ENCODE peak calls at places on chromosomes 1 and 21, in seven cellular contexts. A, F, E, L, V, P and R are unnamed samples.

GRCh38 chr1:55981015-55981635 is 598.2 kb downstream of the PLPP3 start:
- DNase-seq in P (no peak), A (peak; percentile 50), E (no peak), F (no peak), L (no peak), V (no peak), R (no peak)

GRCh38 chr1:110235181-110235838 is 25.2 kb downstream of the KCNC4 start:
- DNase-seq in F (no peak), E (no peak), L (no peak), A (no peak), V (no peak), P (no peak), R (no peak)

GRCh38 chr1:170805957-170806662 is 129.2 kb upstream of the MROH9 start:
- DNase-seq in F (no peak), L (no peak), A (peak; percentile 24), P (no peak), V (peak; percentile 76), E (no peak), R (no peak)

GRCh38 chr1:63575340-63575826 is 17.8 kb upstream of the PGM1 start:
- DNase-seq in P (peak; percentile 2), F (no peak), E (no peak), A (peak; percentile 41), L (no peak), V (no peak), R (no peak)

GRCh38 chr21:32549861-32550260 is 35.5 kb downstream of the TCP10L start:
- DNase-seq in P (no peak), V (no peak), A (no peak), F (no peak), E (no peak), L (no peak), R (no peak)

GRCh38 chr21:45013271-45013841 is 61.0 kb upstream of the ADARB1 start:
- DNase-seq in L (peak; percentile 62), V (peak; percentile 76), E (no peak), P (no peak), A (no peak), F (peak; percentile 53), R (no peak)

GRCh38 chr1:53016705-53017104 is 45.3 kb upstream of the PODN start:
- DNase-seq in P (no peak), L (no peak), V (no peak), E (no peak), F (no peak), A (peak; percentile 39), R (no peak)

GRCh38 chr1:67682659-67683197 is 2.3 kb upstream of the GADD45A start:
- DNase-seq in L (no peak), A (peak; percentile 90), F (no peak), E (no peak), V (no peak), P (no peak), R (no peak)

GRCh38 chr1:16095447-16095846 is 22.0 kb upstream of the FAM131C start:
- DNase-seq in E (no peak), V (peak; percentile 66), L (no peak), P (no peak), A (no peak), F (no peak), R (no peak)

GRCh38 chr1:16055613-16056520 is 12.3 kb downstream of the CLCNKB start:
- DNase-seq in P (peak; percentile 87), V (peak; percentile 94), A (peak; percentile 72), L (peak; percentile 91), F (peak; percentile 94), E (peak; percentile 88), R (peak; percentile 90)

GRCh38 chr1:54516249-54516920 is 31.6 kb upstream of the ACOT11 start:
- DNase-seq in P (no peak), E (no peak), A (no peak), V (no peak), F (no peak), L (no peak), R (no peak)

GRCh38 chr1:17109897-17110554 is 9.2 kb downstream of the PADI2 start:
- DNase-seq in F (no peak), A (no peak), L (no peak), V (no peak), P (no peak), E (no peak), R (no peak)

GRCh38 chr1:196308171-196308570 is 300.1 kb downstream of the KCNT2 start:
- DNase-seq in E (no peak), A (no peak), V (no peak), F (no peak), P (no peak), L (no peak), R (no peak)

GRCh38 chr1:22825790-22826189 is 115.2 kb downstream of the EPHB2 start:
- DNase-seq in L (no peak), E (no peak), P (no peak), V (no peak), A (no peak), F (no peak), R (no peak)

GRCh38 chr1:15568387-15569073 is 16.3 kb downstream of the AGMAT start:
- DNase-seq in P (no peak), V (peak; percentile 50), L (no peak), F (no peak), A (no peak), E (no peak), R (no peak)

GRCh38 chr1:50658421-50659076 is 235.3 kb upstream of the DMRTA2 start:
- DNase-seq in A (peak; percentile 61), L (no peak), P (peak; percentile 55), E (no peak), V (no peak), F (no peak), R (no peak)

GRCh38 chr1:165114022-165114888 is 242.3 kb downstream of the LMX1A start:
- DNase-seq in F (no peak), A (peak; percentile 58), P (peak; percentile 64), E (no peak), V (no peak), L (no peak), R (peak; percentile 60)

GRCh38 chr1:9909222-9910046 is 635 bp downstream of the CTNNBIP1 start:
- DNase-seq in E (no peak), A (peak; percentile 31), L (peak; percentile 80), P (no peak), F (no peak), V (peak; percentile 82), R (no peak)

GRCh38 chr1:32902535-32902920 is 1.3 kb upstream of the TMEM54 start:
- DNase-seq in V (peak; percentile 41), L (no peak), P (no peak), F (peak; percentile 58), A (no peak), E (no peak), R (no peak)

GRCh38 chr1:232872738-232873137 is 67.5 kb downstream of the MAP10 start:
- DNase-seq in L (no peak), A (no peak), F (no peak), E (no peak), V (no peak), P (no peak), R (no peak)

GRCh38 chr1:150288382-150288781 is 5.3 kb upstream of the MRPS21 start:
- DNase-seq in V (no peak), A (no peak), F (no peak), P (no peak), L (no peak), E (no peak), R (no peak)

GRCh38 chr1:154595621-154596020 is 12.4 kb downstream of the ADAR start:
- DNase-seq in E (no peak), L (no peak), P (no peak), V (peak; percentile 3), A (peak; percentile 78), F (no peak), R (no peak)
- H3K36me3 ChIP-seq in E (peaks cover 27% of the 10 kb centered on the region), L (peaks cover 99% of the 10 kb centered on the region), P (peaks cover 43% of the 10 kb centered on the region), V (peaks cover 20% of the 10 kb centered on the region), A (peaks cover 71% of the 10 kb centered on the region), F (peaks cover 95% of the 10 kb centered on the region), R (peaks cover 26% of the 10 kb centered on the region)

GRCh38 chr1:59076612-59077011 is 220.3 kb upstream of the FGGY start:
- DNase-seq in F (no peak), V (no peak), A (peak; percentile 40), P (no peak), E (no peak), L (no peak), R (no peak)
- H3K4me1 ChIP-seq in F (peaks cover 14% of the 10 kb centered on the region), V (no peaks in the 10 kb centered on the region), A (peaks cover 25% of the 10 kb centered on the region), P (peaks cover 30% of the 10 kb centered on the region), E (no peaks in the 10 kb centered on the region), L (peaks cover 26% of the 10 kb centered on the region), R (peaks cover 7% of the 10 kb centered on the region)

GRCh38 chr1:167250482-167250881 is 29.8 kb downstream of the POU2F1 start:
- DNase-seq in F (no peak), V (no peak), A (no peak), E (no peak), L (no peak), P (no peak), R (no peak)

GRCh38 chr1:167246971-167247370 is 26.3 kb downstream of the POU2F1 start:
- DNase-seq in L (no peak), V (no peak), E (no peak), F (no peak), P (no peak), A (no peak), R (no peak)

GRCh38 chr1:167248707-167249642 is 28.3 kb downstream of the POU2F1 start:
- DNase-seq in E (no peak), F (no peak), P (no peak), V (no peak), L (no peak), A (no peak), R (no peak)

GRCh38 chr1:167249702-167250101 is 29.0 kb downstream of the POU2F1 start:
- DNase-seq in E (no peak), P (no peak), F (no peak), V (no peak), L (no peak), A (no peak), R (no peak)

DNA sequence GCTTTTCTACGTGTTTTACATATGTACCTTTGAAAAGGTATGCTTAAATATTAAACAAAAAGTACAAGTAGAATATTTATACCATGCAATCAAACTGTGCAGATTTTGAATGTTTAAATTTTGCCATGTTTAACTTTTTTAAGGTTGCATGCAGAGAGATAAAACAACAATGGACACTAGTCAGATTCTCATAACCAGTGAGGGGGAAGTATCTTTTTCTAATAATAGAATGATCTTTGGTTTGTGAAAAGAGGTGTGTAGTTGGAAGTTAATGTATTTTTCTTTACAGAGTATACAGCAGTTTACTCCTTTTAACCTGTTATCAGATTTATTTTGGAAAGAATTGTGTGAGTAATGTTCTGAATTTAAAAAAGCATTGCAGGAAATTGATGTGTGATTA is 27.1 kb downstream of the POU2F1 start:
- DNase-seq in A (no peak), V (no peak), E (no peak), L (no peak), P (no peak), F (no peak), R (no peak)
- H3K27ac ChIP-seq in A (no peak overlapping the region), V (no peak overlapping the region), E (no peak overlapping the region), L (no peak overlapping the region), P (no peak overlapping the region), F (no peak overlapping the region), R (no peak overlapping the region)

GRCh38 chr1:154550070-154550469 is 8.4 kb downstream of the UBE2Q1 start:
- DNase-seq in F (no peak), P (no peak), L (no peak), A (no peak), V (no peak), E (no peak), R (no peak)

GRCh38 chr1:154550657-154551056 is 7.8 kb downstream of the UBE2Q1 start:
- DNase-seq in A (no peak), L (no peak), F (no peak), P (no peak), E (no peak), V (no peak), R (no peak)

GRCh38 chr1:154548028-154548427 is 10.4 kb downstream of the UBE2Q1 start:
- DNase-seq in L (no peak), A (no peak), E (no peak), P (no peak), F (no peak), V (no peak), R (no peak)

GRCh38 chr1:154547333-154547732 is 11.1 kb downstream of the UBE2Q1 start:
- DNase-seq in E (no peak), F (no peak), L (no peak), P (no peak), V (no peak), A (no peak), R (no peak)

GRCh38 chr1:154549371-154549770 is 9.1 kb downstream of the UBE2Q1 start:
- DNase-seq in F (no peak), P (no peak), V (no peak), A (no peak), E (no peak), L (no peak), R (no peak)
- H3K36me3 ChIP-seq in F (peaks cover 62% of the 10 kb centered on the region), P (peaks cover 49% of the 10 kb centered on the region), V (peaks cover 22% of the 10 kb centered on the region), A (peaks cover 35% of the 10 kb centered on the region), E (peaks cover 30% of the 10 kb centered on the region), L (peaks cover 59% of the 10 kb centered on the region), R (peaks cover 36% of the 10 kb centered on the region)